ENCODE peak calls at places on chromosomes 6 and 20, in ten cellular contexts. J is memory B cell; O is left cardiac atrium; N is HEK293T; I is effector CD4-positive, alpha-beta T cell; U is head of caudate nucleus; L is PC-3; H is NCI-H1417; P is renal cortical epithelial cell; T is stimulated activated CD8-positive, alpha-beta memory T cell treated with anti-CD3 and anti-CD28 coated beads, Interleukin-4, amount 100 ng/mL, for 48 hours. V is an unnamed sample.

GRCh38 chr6:146582857-146583256 is 15.9 kb upstream of the ADGB start:
- DNase-seq in J (no peak), O (peak), N (no peak), I (no peak), U (no peak), L (no peak), H (no peak), P (peak), T (no peak), V (no peak)

GRCh38 chr6:44309092-44309491 is 4.1 kb downstream of the AARS2 start:
- DNase-seq in J (no peak), O (no peak), N (no peak), I (no peak), U (no peak), L (no peak), H (no peak), P (no peak), T (no peak), V (peak)

GRCh38 chr6:113481441-113481840 is 375.7 kb upstream of the MARCKS start:
- DNase-seq in J (no peak), O (no peak), N (no peak), I (no peak), U (no peak), L (no peak), H (no peak), P (peak), T (no peak), V (no peak)

GRCh38 chr6:157755032-157755751 is 67.9 kb upstream of the SNX9 start:
- DNase-seq in J (no peak), O (no peak), N (no peak), I (no peak), U (no peak), L (peak), H (no peak), P (peak), T (peak), V (no peak)

GRCh38 chr20:19924255-19924654 is 92.9 kb upstream of the NAA20 start:
- DNase-seq in J (no peak), O (no peak), N (no peak), I (no peak), U (no peak), L (no peak), H (no peak), P (no peak), T (no peak), V (no peak)

GRCh38 chr20:53381568-53382262 is 211.9 kb downstream of the ZNF217 start:
- DNase-seq in J (no peak), O (no peak), N (no peak), I (no peak), U (no peak), L (peak), H (no peak), P (no peak), T (no peak), V (peak)

GRCh38 chr6:149451361-149452061 is 33.3 kb downstream of the ZC3H12D start:
- DNase-seq in J (no peak), O (no peak), N (no peak), I (no peak), U (no peak), L (no peak), H (no peak), P (no peak), T (no peak), V (no peak)

GRCh38 chr6:1997702-1998101 is 247.7 kb downstream of the GMDS start:
- DNase-seq in J (no peak), O (no peak), N (no peak), I (no peak), U (no peak), L (no peak), H (no peak), P (no peak), T (no peak), V (no peak)

V was measured in mammary epithelial cell.